ENCODE peak calls at places on chromosomes 16 and 17, in six cellular contexts. B is mesenchymal stem cell; J is CD8-positive, alpha-beta T cell; G is right atrium auricular region; C is CD4-positive, CD25-positive, alpha-beta regulatory T cell; K is thoracic aorta. Z is an unnamed sample.

GRCh38 chr17:6560496-6560895 is 4.1 kb upstream of the PITPNM3 start:
- DNase-seq in B (no peak), J (no peak), G (no peak), C (no peak), K (no peak), Z (no peak)

GRCh38 chr16:29745126-29745852 is 501 bp downstream of the C16orf54 start:
- DNase-seq in B (no peak), J (peak), G (no peak), C (peak), K (no peak), Z (no peak)

GRCh38 chr17:67157732-67158639 is 87.0 kb downstream of the HELZ start:
- DNase-seq in B (peak), J (no peak), G (no peak), C (no peak), K (no peak), Z (no peak)

GRCh38 chr16:4306439-4307214 is 9.2 kb upstream of the GLIS2 start:
- DNase-seq in B (no peak), J (peak), G (no peak), C (peak), K (no peak), Z (peak)

GRCh38 chr17:19646788-19647696 is 1.5 kb upstream of the ALDH3A2 start:
- DNase-seq in B (peak), J (no peak), G (no peak), C (no peak), K (no peak), Z (no peak)

GRCh38 chr16:86669285-86669805 is 91.0 kb downstream of the FOXL1 start:
- DNase-seq in B (no peak), J (no peak), G (no peak), C (no peak), K (no peak), Z (no peak)

GRCh38 chr17:77182205-77182604 is 41.4 kb downstream of the SEC14L1 start:
- DNase-seq in B (no peak), J (no peak), G (no peak), C (no peak), K (no peak), Z (no peak)

GRCh38 chr16:2745116-2745890 is 7.1 kb upstream of the SRRM2 start:
- DNase-seq in B (no peak), J (no peak), G (no peak), C (no peak), K (no peak), Z (no peak)

GRCh38 chr17:21293846-21294240 is 9.3 kb downstream of the MAP2K3 start:
- DNase-seq in B (no peak), J (no peak), G (no peak), C (no peak), K (no peak), Z (no peak)

GRCh38 chr17:29149431-29150064 is 30.6 kb downstream of the MYO18A start:
- DNase-seq in B (no peak), J (no peak), G (no peak), C (no peak), K (no peak), Z (no peak)

GRCh38 chr16:48817032-48817431 is 207.1 kb upstream of the N4BP1 start:
- DNase-seq in B (no peak), J (no peak), G (no peak), C (no peak), K (no peak), Z (no peak)

GRCh38 chr16:4494746-4495490 is 18.7 kb downstream of the HMOX2 start:
- DNase-seq in B (peak), J (no peak), G (no peak), C (no peak), K (no peak), Z (no peak)

GRCh38 chr16:89867918-89868317 is 5.5 kb upstream of the TCF25 start:
- DNase-seq in B (no peak), J (no peak), G (no peak), C (no peak), K (no peak), Z (no peak)

GRCh38 chr16:15616475-15616874 is 26.5 kb downstream of the MARF1 start:
- DNase-seq in B (no peak), J (no peak), G (no peak), C (no peak), K (no peak), Z (no peak)

GRCh38 chr16:75011634-75012307 is 12.9 kb downstream of the ZNRF1 start:
- DNase-seq in B (peak), J (no peak), G (no peak), C (peak), K (peak), Z (no peak)

GRCh38 chr17:19005442-19005773 is 844 bp upstream of the FAM83G start:
- DNase-seq in B (no peak), J (no peak), G (no peak), C (no peak), K (no peak), Z (no peak)

GRCh38 chr17:13594762-13595697 is 6.7 kb downstream of the HS3ST3A1 start:
- DNase-seq in B (peak), J (peak), G (peak), C (peak), K (peak), Z (peak)

GRCh38 chr16:17567455-17567854 is 96.7 kb upstream of the XYLT1 start:
- DNase-seq in B (no peak), J (no peak), G (no peak), C (no peak), K (no peak), Z (no peak)

GRCh38 chr16:78133919-78134318 is 34.5 kb downstream of the WWOX start:
- DNase-seq in B (no peak), J (no peak), G (no peak), C (no peak), K (no peak), Z (no peak)

GRCh38 chr16:13935408-13935807 is 15.5 kb downstream of the ERCC4 start:
- DNase-seq in B (no peak), J (no peak), G (no peak), C (no peak), K (no peak), Z (no peak)

GRCh38 chr16:28321700-28322411 is 29.5 kb downstream of the SBK1 start:
- DNase-seq in B (peak), J (peak), G (no peak), C (no peak), K (no peak), Z (peak)

GRCh38 chr17:21687136-21687953 is 5.0 kb upstream of the KCNJ18 start:
- DNase-seq in B (no peak), J (no peak), G (no peak), C (no peak), K (no peak), Z (no peak)

GRCh38 chr17:17780941-17781590 is 55.7 kb downstream of the SREBF1 start:
- DNase-seq in B (peak), J (no peak), G (no peak), C (no peak), K (no peak), Z (no peak)

GRCh38 chr16:67157892-67158635 is 1.6 kb downstream of the TRADD start:
- DNase-seq in B (no peak), J (no peak), G (no peak), C (no peak), K (no peak), Z (no peak)
- H3K27ac ChIP-seq in B (no peak), J (no peak), G (no peak), C (peak), K (no peak), Z (no peak)

GRCh38 chr17:1577186-1577585 is 14.6 kb upstream of the PITPNA start:
- DNase-seq in B (peak), J (no peak), G (peak), C (no peak), K (peak), Z (no peak)
- H3K27ac ChIP-seq in B (no peak), J (no peak), G (peak), C (no peak), K (peak), Z (peak)

DNA sequence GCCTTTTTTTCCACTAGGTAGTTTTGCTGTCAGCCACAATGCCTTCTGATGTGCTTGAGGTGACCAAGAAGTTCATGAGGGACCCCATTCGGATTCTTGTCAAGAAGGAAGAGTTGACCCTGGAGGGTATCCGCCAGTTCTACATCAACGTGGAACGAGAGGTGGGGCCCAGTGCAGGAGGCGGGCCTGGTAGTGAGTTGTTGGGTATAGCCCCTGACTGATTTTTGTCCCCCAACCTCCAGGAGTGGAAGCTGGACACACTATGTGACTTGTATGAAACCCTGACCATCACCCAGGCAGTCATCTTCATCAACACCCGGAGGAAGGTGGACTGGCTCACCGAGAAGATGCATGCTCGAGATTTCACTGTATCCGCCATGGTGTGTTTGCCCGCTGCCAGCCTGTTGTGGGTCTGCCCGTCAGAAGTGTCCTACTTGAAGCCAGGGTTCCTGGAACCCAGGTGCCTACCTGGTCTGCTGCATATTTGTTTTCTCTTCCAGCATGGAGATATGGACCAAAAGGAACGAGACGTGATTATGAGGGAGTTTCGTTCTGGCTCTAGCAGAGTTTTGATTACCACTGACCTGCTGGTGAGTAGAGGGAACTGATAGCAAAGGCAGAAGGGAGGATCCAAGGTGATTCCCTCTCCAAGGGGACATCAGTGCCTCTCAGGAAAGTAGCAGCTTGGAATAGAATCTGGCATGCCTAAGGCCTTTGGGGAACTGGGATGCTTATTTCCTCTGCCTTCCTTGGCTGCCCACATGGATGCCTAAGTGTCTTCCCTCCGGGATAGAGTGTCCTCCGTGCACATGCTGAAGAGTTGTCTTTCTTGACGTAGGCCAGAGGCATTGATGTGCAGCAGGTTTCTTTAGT is 1.9 kb upstream of the CD68 start:
- DNase-seq in B (no peak), J (no peak), G (no peak), C (no peak), K (no peak), Z (no peak)
- H3K27ac ChIP-seq in B (no peak), J (no peak), G (no peak), C (no peak), K (no peak), Z (no peak)

GRCh38 chr17:15231851-15232516 is 33.1 kb downstream of the PMP22 start:
- DNase-seq in B (no peak), J (no peak), G (no peak), C (no peak), K (no peak), Z (peak)
- H3K27ac ChIP-seq in B (no peak), J (no peak), G (peak), C (no peak), K (no peak), Z (peak)

GRCh38 chr17:57860414-57860999 is 10.7 kb upstream of the MRPS23 start:
- DNase-seq in B (no peak), J (no peak), G (no peak), C (no peak), K (no peak), Z (no peak)
- H3K27ac ChIP-seq in B (peak), J (no peak), G (peak), C (no peak), K (peak), Z (peak)

Z was measured in substantia nigra.